ENCODE peak calls at places on chromosomes 4 and X, in six cellular contexts. One of them, this sample, is unnamed.

GRCh38 chrX:104697264-104697663 is 131.3 kb downstream of the IL1RAPL2 start:
- DNase-seq in A549: no peak
- DNase-seq in aorta: no peak
- DNase-seq in H1: no peak
- DNase-seq in naive thymus-derived CD4-positive, alpha-beta T cell: no peak
- DNase-seq in IMR-90: no peak
- DNase-seq in this sample: no peak

GRCh38 chr4:86306816-86307215 is 53.0 kb downstream of the MAPK10 start:
- DNase-seq in IMR-90: peak; percentile 83
- DNase-seq in H1: no peak
- DNase-seq in naive thymus-derived CD4-positive, alpha-beta T cell: no peak
- DNase-seq in aorta: no peak
- DNase-seq in A549: no peak
- DNase-seq in this sample: no peak

GRCh38 chr4:165715989-165716388 is 157.0 kb upstream of the TLL1 start:
- DNase-seq in A549: no peak
- DNase-seq in H1: no peak
- DNase-seq in aorta: no peak
- DNase-seq in naive thymus-derived CD4-positive, alpha-beta T cell: no peak
- DNase-seq in IMR-90: no peak
- DNase-seq in this sample: no peak

GRCh38 chrX:42102586-42103282 is 179.4 kb upstream of the CASK start:
- DNase-seq in H1: no peak
- DNase-seq in naive thymus-derived CD4-positive, alpha-beta T cell: no peak
- DNase-seq in aorta: no peak
- DNase-seq in IMR-90: no peak
- DNase-seq in A549: no peak
- DNase-seq in this sample: no peak

GRCh38 chr4:163976588-163976987 is 482.1 kb downstream of the TMA16 start:
- DNase-seq in naive thymus-derived CD4-positive, alpha-beta T cell: no peak
- DNase-seq in H1: no peak
- DNase-seq in A549: no peak
- DNase-seq in aorta: no peak
- DNase-seq in IMR-90: no peak
- DNase-seq in this sample: no peak

GRCh38 chr4:86891785-86892638 is at the start of gene C4orf36:
- DNase-seq in A549: peak; percentile 76
- DNase-seq in aorta: peak; percentile 88
- DNase-seq in naive thymus-derived CD4-positive, alpha-beta T cell: peak; percentile 15
- DNase-seq in IMR-90: peak; percentile 18
- DNase-seq in H1: peak; percentile 86
- DNase-seq in this sample: peak; percentile 80

GRCh38 chr4:150072906-150073714 is 5.1 kb upstream of the DCLK2 start:
- DNase-seq in IMR-90: peak; percentile 97
- DNase-seq in aorta: no peak
- DNase-seq in A549: peak; percentile 71
- DNase-seq in naive thymus-derived CD4-positive, alpha-beta T cell: no peak
- DNase-seq in H1: no peak
- DNase-seq in this sample: no peak

GRCh38 chr4:84622959-84623358 is 40.0 kb downstream of the CDS1 start:
- DNase-seq in A549: no peak
- DNase-seq in H1: no peak
- DNase-seq in IMR-90: no peak
- DNase-seq in naive thymus-derived CD4-positive, alpha-beta T cell: no peak
- DNase-seq in aorta: no peak
- DNase-seq in this sample: no peak

GRCh38 chr4:186307497-186307896 is 41.5 kb downstream of the F11 start:
- DNase-seq in A549: no peak
- DNase-seq in IMR-90: no peak
- DNase-seq in aorta: no peak
- DNase-seq in naive thymus-derived CD4-positive, alpha-beta T cell: no peak
- DNase-seq in H1: no peak
- DNase-seq in this sample: no peak

GRCh38 chr4:174222266-174222872 is 61.1 kb downstream of the FBXO8 start:
- DNase-seq in A549: peak; percentile 28
- DNase-seq in IMR-90: peak; percentile 29
- DNase-seq in aorta: no peak
- DNase-seq in H1: no peak
- DNase-seq in naive thymus-derived CD4-positive, alpha-beta T cell: no peak
- DNase-seq in this sample: no peak

GRCh38 chrX:46913710-46914109 is 1.5 kb downstream of the JADE3 start:
- DNase-seq in A549: peak; percentile 11
- DNase-seq in aorta: no peak
- DNase-seq in naive thymus-derived CD4-positive, alpha-beta T cell: no peak
- DNase-seq in IMR-90: peak; percentile 29
- DNase-seq in H1: no peak
- DNase-seq in this sample: peak; percentile 9

GRCh38 chr4:1371831-1372165 is 24.8 kb downstream of the UVSSA start:
- DNase-seq in A549: no peak
- DNase-seq in IMR-90: no peak
- DNase-seq in naive thymus-derived CD4-positive, alpha-beta T cell: no peak
- DNase-seq in H1: no peak
- DNase-seq in aorta: no peak
- DNase-seq in this sample: no peak

GRCh38 chr4:1400861-1401408 is 5.3 kb downstream of the NKX1-1 start:
- DNase-seq in IMR-90: no peak
- DNase-seq in A549: no peak
- DNase-seq in aorta: peak; percentile 55
- DNase-seq in naive thymus-derived CD4-positive, alpha-beta T cell: no peak
- DNase-seq in H1: peak; percentile 52
- DNase-seq in this sample: no peak

GRCh38 chrX:13688384-13688771 is 550 bp upstream of the RAB9A start:
- DNase-seq in aorta: no peak
- DNase-seq in naive thymus-derived CD4-positive, alpha-beta T cell: no peak
- DNase-seq in A549: no peak
- DNase-seq in H1: no peak
- DNase-seq in IMR-90: no peak
- DNase-seq in this sample: no peak

GRCh38 chrX:68669872-68670271 is 22.4 kb downstream of the STARD8 start:
- DNase-seq in IMR-90: no peak
- DNase-seq in naive thymus-derived CD4-positive, alpha-beta T cell: no peak
- DNase-seq in H1: no peak
- DNase-seq in aorta: no peak
- DNase-seq in A549: no peak
- DNase-seq in this sample: no peak

GRCh38 chr4:57355066-57355465 is 244.9 kb upstream of the IGFBP7 start:
- DNase-seq in A549: no peak
- DNase-seq in aorta: no peak
- DNase-seq in H1: no peak
- DNase-seq in naive thymus-derived CD4-positive, alpha-beta T cell: no peak
- DNase-seq in IMR-90: no peak
- DNase-seq in this sample: no peak

GRCh38 chr4:35201403-35201802 is 1042.9 kb downstream of the ARAP2 start:
- DNase-seq in naive thymus-derived CD4-positive, alpha-beta T cell: no peak
- DNase-seq in IMR-90: no peak
- DNase-seq in aorta: no peak
- DNase-seq in A549: no peak
- DNase-seq in H1: no peak
- DNase-seq in this sample: no peak

GRCh38 chr4:150078041-150078995 is at the start of gene DCLK2:
- DNase-seq in aorta: peak; percentile 94
- DNase-seq in H1: peak; percentile 65
- DNase-seq in A549: peak; percentile 75
- DNase-seq in IMR-90: peak; percentile 87
- DNase-seq in naive thymus-derived CD4-positive, alpha-beta T cell: no peak
- DNase-seq in this sample: no peak

GRCh38 chr4:168449740-168450442 is 30.4 kb downstream of the DDX60L start:
- DNase-seq in naive thymus-derived CD4-positive, alpha-beta T cell: no peak
- DNase-seq in IMR-90: peak; percentile 83
- DNase-seq in aorta: no peak
- DNase-seq in H1: no peak
- DNase-seq in A549: peak; percentile 79
- DNase-seq in this sample: no peak

GRCh38 chr4:171612907-171613306 is 200.3 kb upstream of the GALNTL6 start:
- DNase-seq in A549: no peak
- DNase-seq in IMR-90: no peak
- DNase-seq in naive thymus-derived CD4-positive, alpha-beta T cell: no peak
- DNase-seq in H1: no peak
- DNase-seq in aorta: no peak
- DNase-seq in this sample: no peak

GRCh38 chr4:29320947-29321583 is 1399.1 kb upstream of the PCDH7 start:
- DNase-seq in H1: no peak
- DNase-seq in IMR-90: no peak
- DNase-seq in naive thymus-derived CD4-positive, alpha-beta T cell: no peak
- DNase-seq in aorta: no peak
- DNase-seq in A549: no peak
- DNase-seq in this sample: no peak

GRCh38 chr4:123235431-123235830 is 161.2 kb upstream of the SPRY1 start:
- DNase-seq in aorta: no peak
- DNase-seq in H1: no peak
- DNase-seq in A549: no peak
- DNase-seq in IMR-90: peak; percentile 61
- DNase-seq in naive thymus-derived CD4-positive, alpha-beta T cell: no peak
- DNase-seq in this sample: no peak

GRCh38 chrX:131675596-131676194 is 131.8 kb downstream of the OR13H1 start:
- DNase-seq in H1: no peak
- DNase-seq in naive thymus-derived CD4-positive, alpha-beta T cell: no peak
- DNase-seq in IMR-90: peak; percentile 1
- DNase-seq in aorta: no peak
- DNase-seq in A549: peak; percentile 34
- DNase-seq in this sample: peak; percentile 37

GRCh38 chr4:14607578-14607977 is 394.7 kb upstream of the CPEB2 start:
- DNase-seq in naive thymus-derived CD4-positive, alpha-beta T cell: no peak
- DNase-seq in H1: no peak
- DNase-seq in IMR-90: no peak
- DNase-seq in A549: no peak
- DNase-seq in aorta: no peak
- DNase-seq in this sample: no peak

GRCh38 chrX:71098302-71098701 is 2.7 kb downstream of the FOXO4 start:
- DNase-seq in IMR-90: peak; percentile 23
- DNase-seq in A549: peak; percentile 55
- DNase-seq in naive thymus-derived CD4-positive, alpha-beta T cell: peak; percentile 77
- DNase-seq in aorta: peak; percentile 82
- DNase-seq in H1: no peak
- DNase-seq in this sample: peak; percentile 8

GRCh38 chr4:171553961-171554360 is 259.2 kb upstream of the GALNTL6 start:
- DNase-seq in IMR-90: no peak
- DNase-seq in naive thymus-derived CD4-positive, alpha-beta T cell: no peak
- DNase-seq in H1: no peak
- DNase-seq in aorta: no peak
- DNase-seq in A549: no peak
- DNase-seq in this sample: no peak

GRCh38 chr4:142318280-142318679 is 527.8 kb downstream of the INPP4B start:
- DNase-seq in naive thymus-derived CD4-positive, alpha-beta T cell: no peak
- DNase-seq in H1: no peak
- DNase-seq in aorta: no peak
- DNase-seq in IMR-90: no peak
- DNase-seq in A549: no peak
- DNase-seq in this sample: no peak

GRCh38 chr4:151671541-151672059 is 89.2 kb downstream of the GATB start:
- DNase-seq in H1: no peak
- DNase-seq in aorta: no peak
- DNase-seq in A549: no peak
- DNase-seq in IMR-90: no peak
- DNase-seq in naive thymus-derived CD4-positive, alpha-beta T cell: no peak
- DNase-seq in this sample: no peak

GRCh38 chrX:106481341-106481740 is 130.4 kb upstream of the RADX start:
- DNase-seq in IMR-90: peak; percentile 41
- DNase-seq in naive thymus-derived CD4-positive, alpha-beta T cell: peak; percentile 10
- DNase-seq in aorta: no peak
- DNase-seq in A549: peak; percentile 48
- DNase-seq in H1: peak; percentile 60
- DNase-seq in this sample: peak; percentile 20

GRCh38 chr4:175891863-175892262 is 79.8 kb upstream of the GPM6A start:
- DNase-seq in H1: no peak
- DNase-seq in naive thymus-derived CD4-positive, alpha-beta T cell: no peak
- DNase-seq in aorta: no peak
- DNase-seq in A549: peak; percentile 25
- DNase-seq in IMR-90: peak; percentile 4
- DNase-seq in this sample: no peak

GRCh38 chr4:161555689-161556660 is 607.8 kb downstream of the FSTL5 start:
- DNase-seq in naive thymus-derived CD4-positive, alpha-beta T cell: no peak
- DNase-seq in aorta: no peak
- DNase-seq in A549: peak; percentile 21
- DNase-seq in H1: no peak
- DNase-seq in IMR-90: peak; percentile 68
- DNase-seq in this sample: no peak

DNA sequence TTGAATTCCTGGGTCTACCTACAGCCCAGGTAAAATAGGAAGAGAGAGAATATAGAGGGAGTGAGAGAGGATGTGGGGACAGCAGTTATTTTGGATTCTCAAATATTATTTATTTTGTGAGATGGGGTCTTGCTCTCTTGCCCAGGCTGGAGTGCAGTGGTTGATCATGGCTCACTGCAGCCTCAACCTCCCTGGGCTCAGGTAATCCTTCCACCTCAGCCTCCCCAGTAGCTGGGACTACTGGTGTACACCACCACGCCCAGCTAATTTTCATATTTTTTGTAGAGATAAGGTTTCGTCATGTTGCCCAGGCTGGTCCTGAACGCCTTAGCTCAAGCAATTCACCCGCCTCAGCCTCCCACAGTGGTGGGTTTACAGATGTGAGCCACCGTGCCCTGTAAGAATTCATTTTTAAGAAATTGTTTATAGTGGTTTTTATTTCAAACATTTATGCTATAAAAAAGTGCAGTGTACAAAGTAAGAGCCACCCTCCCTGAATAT is 61.2 kb downstream of the FHDC1 start:
- DNase-seq in aorta: peak; percentile 24
- DNase-seq in IMR-90: no peak
- DNase-seq in H1: no peak
- DNase-seq in A549: no peak
- DNase-seq in naive thymus-derived CD4-positive, alpha-beta T cell: no peak
- DNase-seq in this sample: no peak
- H3K4me1 ChIP-seq in aorta: no peaks in the 10 kb centered on the region
- H3K4me1 ChIP-seq in IMR-90: no peaks in the 10 kb centered on the region
- H3K4me1 ChIP-seq in H1: no peaks in the 10 kb centered on the region
- H3K4me1 ChIP-seq in A549: no peaks in the 10 kb centered on the region
- H3K4me1 ChIP-seq in naive thymus-derived CD4-positive, alpha-beta T cell: no peaks in the 10 kb centered on the region
- H3K4me1 ChIP-seq in this sample: peaks cover 46% of the 10 kb centered on the region

GRCh38 chr4:185256444-185256843 is 47.0 kb downstream of the SNX25 start:
- DNase-seq in H1: no peak
- DNase-seq in naive thymus-derived CD4-positive, alpha-beta T cell: no peak
- DNase-seq in IMR-90: peak; percentile 77
- DNase-seq in aorta: no peak
- DNase-seq in A549: peak; percentile 22
- DNase-seq in this sample: no peak
- H3K4me1 ChIP-seq in H1: peaks cover 3% of the 10 kb centered on the region
- H3K4me1 ChIP-seq in naive thymus-derived CD4-positive, alpha-beta T cell: peaks cover 23% of the 10 kb centered on the region
- H3K4me1 ChIP-seq in IMR-90: peaks cover 5% of the 10 kb centered on the region
- H3K4me1 ChIP-seq in aorta: no peaks in the 10 kb centered on the region
- H3K4me1 ChIP-seq in A549: peaks cover 20% of the 10 kb centered on the region
- H3K4me1 ChIP-seq in this sample: peaks cover 5% of the 10 kb centered on the region

GRCh38 chr4:98522603-98523395 is 135.6 kb downstream of the TSPAN5 start:
- DNase-seq in H1: no peak
- DNase-seq in aorta: no peak
- DNase-seq in A549: peak; percentile 38
- DNase-seq in IMR-90: peak; percentile 92
- DNase-seq in naive thymus-derived CD4-positive, alpha-beta T cell: no peak
- DNase-seq in this sample: no peak
- H3K4me1 ChIP-seq in H1: peaks cover 6% of the 10 kb centered on the region
- H3K4me1 ChIP-seq in aorta: no peaks in the 10 kb centered on the region
- H3K4me1 ChIP-seq in A549: peaks cover 45% of the 10 kb centered on the region
- H3K4me1 ChIP-seq in IMR-90: peaks cover 33% of the 10 kb centered on the region
- H3K4me1 ChIP-seq in naive thymus-derived CD4-positive, alpha-beta T cell: no peaks in the 10 kb centered on the region
- H3K4me1 ChIP-seq in this sample: no peaks in the 10 kb centered on the region

DNA sequence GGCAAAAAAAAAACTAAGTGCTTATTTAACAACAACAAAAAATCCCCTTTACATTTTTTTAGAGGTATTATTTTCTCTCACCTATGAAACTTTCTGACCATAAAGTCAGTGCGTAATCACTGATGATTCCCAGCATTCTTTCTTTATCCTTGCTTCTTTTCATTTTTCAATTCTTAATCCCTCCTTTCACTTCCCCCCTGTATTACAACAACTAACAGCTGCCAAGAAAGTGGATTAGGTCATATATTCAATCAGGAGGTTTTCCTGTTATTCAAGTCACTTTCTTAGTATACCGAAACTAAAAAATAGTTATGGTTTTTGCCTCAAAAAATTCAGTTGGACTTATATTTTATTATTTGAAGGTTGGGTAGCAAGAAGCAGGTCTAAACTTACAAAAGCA is 2.1 kb upstream of the STAP1 start:
- DNase-seq in naive thymus-derived CD4-positive, alpha-beta T cell: no peak
- DNase-seq in H1: no peak
- DNase-seq in aorta: no peak
- DNase-seq in A549: no peak
- DNase-seq in IMR-90: no peak
- DNase-seq in this sample: no peak
- H3K4me1 ChIP-seq in naive thymus-derived CD4-positive, alpha-beta T cell: peaks cover 12% of the 10 kb centered on the region
- H3K4me1 ChIP-seq in H1: no peaks in the 10 kb centered on the region
- H3K4me1 ChIP-seq in aorta: no peaks in the 10 kb centered on the region
- H3K4me1 ChIP-seq in A549: no peaks in the 10 kb centered on the region
- H3K4me1 ChIP-seq in IMR-90: no peaks in the 10 kb centered on the region
- H3K4me1 ChIP-seq in this sample: no peaks in the 10 kb centered on the region